ENCODE peak calls at places on chromosomes 6 and 20, in four cellular contexts. D, K, P and Q are unnamed samples.

GRCh38 chr20:12827796-12828406 is 180.9 kb upstream of the SPTLC3 start:
- DNase-seq in D (peak; percentile 11), K (no peak), P (no peak), Q (no peak)

GRCh38 chr6:45118684-45119230 is 209.4 kb upstream of the RUNX2 start:
- DNase-seq in D (no peak), K (no peak), P (no peak), Q (no peak)

GRCh38 chr20:25470045-25470444 is 62.6 kb downstream of the GINS1 start:
- DNase-seq in D (peak; percentile 61), K (no peak), P (peak; percentile 30), Q (peak; percentile 33)

GRCh38 chr6:118893095-118893881 is 664 bp upstream of the ASF1A start:
- DNase-seq in D (peak; percentile 78), K (no peak), P (peak; percentile 20), Q (peak; percentile 82)

GRCh38 chr6:63904844-63905243 is 269.2 kb downstream of the PHF3 start:
- DNase-seq in D (peak; percentile 77), K (no peak), P (no peak), Q (peak; percentile 93)

GRCh38 chr6:136326038-136326561 is 36.5 kb upstream of the BCLAF1 start:
- DNase-seq in D (peak; percentile 26), K (peak; percentile 23), P (no peak), Q (peak; percentile 19)

GRCh38 chr20:51540585-51540984 is 1.9 kb downstream of the NFATC2 start:
- DNase-seq in D (no peak), K (no peak), P (no peak), Q (no peak)

GRCh38 chr6:85923013-85923430 is 280.3 kb upstream of the SYNCRIP start:
- DNase-seq in D (peak; percentile 64), K (peak; percentile 23), P (peak; percentile 14), Q (peak; percentile 51)

GRCh38 chr20:37316116-37316774 is 26.8 kb downstream of the MANBAL start:
- DNase-seq in D (no peak), K (no peak), P (peak; percentile 15), Q (no peak)

GRCh38 chr20:1215386-1216170 is 10.3 kb upstream of the RAD21L1 start:
- DNase-seq in D (no peak), K (no peak), P (no peak), Q (no peak)

GRCh38 chr6:50820590-50821234 is 2.0 kb downstream of the TFAP2B start:
- DNase-seq in D (no peak), K (no peak), P (no peak), Q (no peak)

GRCh38 chr6:139679516-139680179 is 305.2 kb upstream of the CITED2 start:
- DNase-seq in D (peak; percentile 84), K (no peak), P (no peak), Q (peak; percentile 79)

GRCh38 chr6:4491501-4492260 is 284.5 kb upstream of the CDYL start:
- DNase-seq in D (peak; percentile 44), K (no peak), P (no peak), Q (peak; percentile 29)

GRCh38 chr6:12049165-12049564 is 37.1 kb downstream of the HIVEP1 start:
- DNase-seq in D (no peak), K (no peak), P (no peak), Q (no peak)

GRCh38 chr6:130671119-130672104 is 155.8 kb upstream of the SMLR1 start:
- DNase-seq in D (no peak), K (no peak), P (no peak), Q (no peak)

GRCh38 chr6:108755257-108756240 is 92.7 kb upstream of the ARMC2 start:
- DNase-seq in D (peak; percentile 28), K (no peak), P (no peak), Q (peak; percentile 46)

GRCh38 chr6:79718509-79719247 is 87.5 kb downstream of the SH3BGRL2 start:
- DNase-seq in D (no peak), K (no peak), P (no peak), Q (peak; percentile 30)

GRCh38 chr20:18256440-18257090 is 31.8 kb upstream of the ZNF133 start:
- DNase-seq in D (no peak), K (no peak), P (no peak), Q (no peak)

GRCh38 chr20:63145156-63145555 is 70.8 kb downstream of the YTHDF1 start:
- DNase-seq in D (no peak), K (no peak), P (no peak), Q (no peak)

GRCh38 chr20:8964944-8965562 is 103.8 kb upstream of the PLCB4 start:
- DNase-seq in D (no peak), K (no peak), P (no peak), Q (no peak)

GRCh38 chr6:158571826-158572652 is 12.1 kb downstream of the TMEM181 start:
- DNase-seq in D (no peak), K (peak; percentile 32), P (no peak), Q (peak; percentile 5)

GRCh38 chr6:136786708-136787107 is 5.6 kb downstream of the MAP3K5 start:
- DNase-seq in D (no peak), K (no peak), P (no peak), Q (no peak)

GRCh38 chr6:83708970-83709747 is at the start of gene SNAP91:
- DNase-seq in D (peak; percentile 5), K (no peak), P (peak; percentile 83), Q (no peak)

GRCh38 chr6:134584809-134585528 is 267.1 kb upstream of the SGK1 start:
- DNase-seq in D (no peak), K (no peak), P (no peak), Q (no peak)

GRCh38 chr6:33771342-33772113 is 17.4 kb downstream of the LEMD2 start:
- DNase-seq in D (peak; percentile 100), K (peak; percentile 67), P (peak; percentile 83), Q (peak; percentile 98)

GRCh38 chr20:62219101-62219991 is 732 bp downstream of the HRH3 start:
- DNase-seq in D (peak; percentile 23), K (no peak), P (no peak), Q (peak; percentile 18)

GRCh38 chr6:85580104-85580877 is 13.4 kb downstream of the SNX14 start:
- DNase-seq in D (peak; percentile 15), K (no peak), P (no peak), Q (no peak)

GRCh38 chr6:149112976-149113375 is 204.5 kb upstream of the TAB2 start:
- DNase-seq in D (no peak), K (no peak), P (no peak), Q (no peak)

GRCh38 chr6:158290040-158290439 is 22.2 kb upstream of the TULP4 start:
- DNase-seq in D (no peak), K (no peak), P (no peak), Q (no peak)

GRCh38 chr20:57659789-57660509 is 39.7 kb upstream of the ZBP1 start:
- DNase-seq in D (no peak), K (no peak), P (no peak), Q (no peak)

GRCh38 chr20:9319687-9320384 is 194.6 kb upstream of the LAMP5 start:
- DNase-seq in D (no peak), K (no peak), P (no peak), Q (no peak)

GRCh38 chr6:81896561-81896960 is 144.1 kb upstream of the TENT5A start:
- DNase-seq in D (peak; percentile 46), K (no peak), P (no peak), Q (peak; percentile 44)

GRCh38 chr20:39049684-39050554 is 87.8 kb downstream of the DHX35 start:
- DNase-seq in D (peak; percentile 66), K (no peak), P (peak; percentile 88), Q (peak; percentile 68)

GRCh38 chr6:133193396-133193795 is 47.8 kb upstream of the EYA4 start:
- DNase-seq in D (no peak), K (no peak), P (no peak), Q (no peak)

GRCh38 chr20:20491110-20491783 is 123.3 kb downstream of the INSM1 start:
- DNase-seq in D (peak; percentile 58), K (no peak), P (no peak), Q (peak; percentile 68)

GRCh38 chr20:44642203-44643153 is 9.0 kb downstream of the ADA start:
- DNase-seq in D (peak; percentile 95), K (peak; percentile 70), P (no peak), Q (peak; percentile 96)
- TF ChIP-seq CTCF in D (no peak), K (no peak), P (no peak), Q (no peak)

DNA sequence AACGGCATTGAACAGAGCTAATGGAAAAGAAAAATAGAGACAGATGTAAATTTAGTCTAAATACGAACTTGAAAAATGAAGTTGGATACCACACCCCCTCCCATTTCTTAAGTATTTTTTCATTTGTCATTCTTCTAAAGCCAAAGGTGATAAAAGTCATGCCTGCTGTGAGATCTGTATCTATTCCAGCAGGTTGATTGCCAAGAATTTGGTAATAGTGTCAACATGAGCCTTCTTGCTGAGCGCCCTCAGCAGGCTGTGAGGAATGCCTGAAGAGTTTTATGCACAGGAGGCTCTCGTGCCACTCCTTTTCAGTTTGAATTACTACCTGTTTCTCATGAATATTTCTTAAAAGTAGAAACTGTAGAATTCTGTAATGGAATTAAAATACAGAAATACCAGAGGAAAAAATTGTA is 165.4 kb downstream of the QKI start:
- DNase-seq in D (peak; percentile 60), K (no peak), P (no peak), Q (peak; percentile 22)
- TF ChIP-seq CTCF in D (peak; percentile 55), K (no peak), P (no peak), Q (no peak)

GRCh38 chr6:52089758-52090348 is 2.4 kb upstream of the PKHD1 start:
- DNase-seq in D (no peak), K (no peak), P (no peak), Q (no peak)

DNA sequence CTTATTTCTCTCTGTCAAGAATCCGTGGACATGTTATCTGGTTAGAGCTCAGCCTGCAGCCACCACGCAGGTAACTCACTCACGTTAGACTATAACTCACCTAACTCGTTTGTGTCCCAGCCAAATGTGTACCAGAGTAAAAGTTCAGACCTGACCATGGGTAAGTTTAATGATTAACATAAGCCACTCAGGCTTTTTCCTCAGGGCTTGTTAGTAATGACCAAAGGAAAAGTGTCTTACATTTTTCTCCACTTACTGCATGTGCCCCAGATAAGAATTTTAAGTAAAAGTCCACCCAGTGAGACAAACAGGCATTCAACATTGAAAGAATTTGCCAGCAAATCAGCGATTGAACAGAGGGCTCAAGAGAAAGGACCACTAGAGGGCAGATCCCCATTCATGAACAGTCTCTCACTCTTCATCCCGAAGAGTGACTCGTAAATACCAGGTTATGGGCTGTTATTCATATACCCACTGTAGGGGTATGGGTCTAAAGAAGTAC is at the start of gene PKHD1:
- DNase-seq in D (peak; percentile 2), K (peak; percentile 90), P (no peak), Q (peak; percentile 1)
- TF ChIP-seq CTCF in D (peak; percentile 26), K (peak; percentile 65), P (peak; percentile 40), Q (no peak)

DNA sequence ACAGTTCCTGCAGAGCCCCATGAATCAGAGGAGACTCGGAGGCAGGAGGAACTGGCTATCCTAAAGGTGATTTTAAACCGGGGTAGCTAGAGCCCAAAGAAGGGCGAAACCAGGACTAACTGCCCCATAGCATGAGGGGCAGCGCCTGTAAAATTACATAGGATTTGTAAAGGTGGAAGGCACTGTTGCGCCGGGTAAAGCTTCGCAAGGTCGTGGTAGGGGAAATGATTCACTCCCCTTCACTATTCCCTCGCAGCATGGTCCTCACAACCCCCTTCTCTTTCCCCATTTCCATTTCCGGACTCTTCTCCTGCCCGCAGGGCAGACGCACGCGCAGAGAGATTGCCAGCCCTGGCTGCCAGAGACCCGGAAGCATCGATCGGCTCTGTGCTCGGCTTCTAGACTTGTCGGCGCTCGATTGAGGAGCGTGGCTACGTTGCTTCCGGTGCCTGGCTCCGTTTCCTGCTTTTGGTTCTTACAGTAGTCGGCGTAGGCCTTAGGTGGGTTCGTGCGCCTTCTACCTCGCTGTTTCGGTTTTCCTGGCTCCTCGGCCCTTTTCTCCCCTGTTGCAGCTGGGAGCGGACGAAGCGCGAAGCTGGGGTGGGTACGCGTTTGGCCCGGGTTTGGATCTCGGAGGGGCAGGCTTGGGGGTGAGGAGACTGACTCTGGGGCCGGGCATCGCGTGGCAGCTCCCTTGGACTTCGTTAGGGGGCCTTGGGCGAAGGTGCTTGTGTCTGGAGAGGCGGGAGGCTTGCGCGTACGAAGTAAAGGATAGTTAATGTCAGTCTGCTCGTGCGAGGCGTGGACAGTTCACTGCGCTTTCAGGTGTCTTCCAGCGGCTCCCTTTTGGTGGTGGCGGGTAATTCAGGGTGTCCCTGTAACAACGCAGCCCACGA is at the start of gene SNRPB2:
- DNase-seq in D (peak; percentile 98), K (peak; percentile 61), P (peak; percentile 86), Q (peak; percentile 96)
- TF ChIP-seq CTCF in D (peak; percentile 12), K (no peak), P (no peak), Q (no peak)